ENCODE peak calls at places on chromosomes 16 and 17, in five cellular contexts. P, G, W, A and Q are unnamed samples.

GRCh38 chr16:84839956-84840355 is 20.2 kb downstream of the CRISPLD2 start:
- DNase-seq in W (no peak), P (no peak), A (no peak), G (no peak), Q (no peak)

GRCh38 chr17:73292031-73292531 is 19.7 kb downstream of the CDC42EP4 start:
- DNase-seq in P (peak; percentile 89), G (no peak), W (no peak), A (no peak), Q (no peak)

GRCh38 chr16:22325598-22326368 is 28.6 kb downstream of the POLR3E start:
- DNase-seq in A (no peak), W (no peak), P (no peak), G (no peak), Q (no peak)

GRCh38 chr16:25158401-25158800 is 46.9 kb downstream of the LCMT1 start:
- DNase-seq in W (no peak), A (no peak), P (no peak), G (no peak), Q (no peak)

GRCh38 chr16:10256855-10257641 is 74.8 kb upstream of the GRIN2A start:
- DNase-seq in P (no peak), G (peak; percentile 20), A (no peak), W (peak; percentile 43), Q (peak; percentile 42)

GRCh38 chr17:78127888-78128615 is 503 bp downstream of the TMC6 start:
- DNase-seq in A (no peak), G (no peak), P (no peak), W (no peak), Q (no peak)

GRCh38 chr17:68835061-68835460 is 120.1 kb downstream of the ABCA8 start:
- DNase-seq in A (no peak), P (no peak), G (no peak), W (no peak), Q (no peak)

GRCh38 chr17:65064452-65065019 is 8.0 kb upstream of the GNA13 start:
- DNase-seq in G (no peak), P (no peak), A (no peak), W (no peak), Q (no peak)

GRCh38 chr17:17204635-17205231 is 1.4 kb downstream of the PLD6 start:
- DNase-seq in A (no peak), P (no peak), G (no peak), W (no peak), Q (no peak)

GRCh38 chr16:17334096-17334495 is 136.7 kb downstream of the XYLT1 start:
- DNase-seq in G (no peak), P (no peak), A (no peak), W (no peak), Q (no peak)

GRCh38 chr17:18318771-18319450 is 3.8 kb downstream of the SMCR8 start:
- DNase-seq in G (no peak), W (no peak), P (no peak), A (no peak), Q (no peak)

GRCh38 chr17:56471661-56472060 is 121.8 kb upstream of the NOG start:
- DNase-seq in P (no peak), A (no peak), G (no peak), W (no peak), Q (no peak)

GRCh38 chr16:49051626-49052025 is 230.0 kb downstream of the CBLN1 start:
- DNase-seq in A (no peak), W (no peak), P (no peak), G (no peak), Q (no peak)

GRCh38 chr16:66569131-66569530 is 2.9 kb downstream of the CMTM1 start:
- DNase-seq in P (no peak), W (no peak), G (no peak), A (no peak), Q (no peak)

GRCh38 chr17:62163847-62164246 is 98.8 kb upstream of the MED13 start:
- DNase-seq in G (no peak), A (no peak), P (no peak), W (no peak), Q (no peak)

GRCh38 chr17:8120520-8121443 is 2.5 kb upstream of the ALOXE3 start:
- DNase-seq in A (peak; percentile 59), P (no peak), G (no peak), W (peak; percentile 32), Q (peak; percentile 7)

GRCh38 chr17:7988750-7989178 is 13.7 kb upstream of the GUCY2D start:
- DNase-seq in A (no peak), P (no peak), W (peak; percentile 84), G (no peak), Q (no peak)

GRCh38 chr17:7634384-7634783 is 4.4 kb downstream of the SHBG start:
- DNase-seq in P (peak; percentile 70), W (no peak), A (peak; percentile 44), G (no peak), Q (no peak)

GRCh38 chr17:42706732-42707131 is 24.4 kb downstream of the CNTNAP1 start:
- DNase-seq in G (no peak), P (no peak), W (peak; percentile 72), A (no peak), Q (peak; percentile 54)

GRCh38 chr16:47374629-47375028 is 86.2 kb downstream of the ITFG1 start:
- DNase-seq in G (no peak), A (no peak), W (no peak), P (no peak), Q (no peak)

GRCh38 chr17:61219460-61219859 is 180.2 kb upstream of the TBX2 start:
- DNase-seq in A (no peak), G (no peak), W (no peak), P (peak; percentile 59), Q (no peak)

DNA sequence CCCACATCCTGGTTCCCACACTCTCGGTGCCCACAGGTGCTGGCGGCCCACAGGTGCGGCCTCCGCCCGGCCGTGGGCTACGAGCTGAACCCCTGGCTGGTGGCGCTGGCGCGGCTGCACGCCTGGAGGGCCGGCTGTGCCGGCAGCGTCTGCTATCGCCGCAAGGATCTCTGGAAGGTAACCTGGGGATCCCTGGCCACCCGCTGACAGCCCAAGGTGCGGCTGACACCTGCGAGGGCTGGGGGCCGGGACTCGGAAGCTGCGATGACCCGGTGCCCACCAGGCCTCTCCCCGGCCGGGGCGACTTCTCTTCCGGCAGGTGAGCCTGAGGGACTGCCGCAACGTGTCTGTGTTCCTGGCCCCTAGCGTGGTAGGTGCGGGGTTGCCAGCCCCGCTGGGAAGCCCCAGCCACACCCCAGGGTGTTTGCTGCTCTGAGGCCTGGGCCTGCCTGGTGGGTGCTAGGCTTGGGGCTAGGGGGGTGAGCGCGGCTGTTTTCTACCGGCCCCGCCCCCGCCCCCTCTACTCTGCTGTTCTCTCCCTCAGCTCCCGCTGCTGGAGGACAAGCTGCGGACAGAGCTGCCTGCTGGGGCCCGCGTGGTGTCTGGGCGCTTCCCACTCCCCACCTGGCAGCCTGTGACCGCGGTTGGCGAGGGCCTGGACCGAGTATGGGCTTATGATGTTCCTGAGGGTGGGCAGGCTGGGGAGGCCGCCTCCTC is 977 bp downstream of the ANTKMT start:
- DNase-seq in P (no peak), A (no peak), G (no peak), W (no peak), Q (peak; percentile 63)
- H3K4me1 ChIP-seq in P (peaks cover 32% of the 10 kb centered on the region), A (peaks cover 21% of the 10 kb centered on the region), G (peaks cover 25% of the 10 kb centered on the region), W (peaks cover 45% of the 10 kb centered on the region), Q (peaks cover 36% of the 10 kb centered on the region)

GRCh38 chr17:1493291-1493980 is 950 bp upstream of the MYO1C start:
- DNase-seq in G (no peak), P (peak; percentile 69), A (no peak), W (no peak), Q (no peak)
- H3K4me1 ChIP-seq in G (peaks cover 8% of the 10 kb centered on the region), P (peaks cover 85% of the 10 kb centered on the region), A (peaks cover 30% of the 10 kb centered on the region), W (peaks cover 31% of the 10 kb centered on the region), Q (peaks cover 28% of the 10 kb centered on the region)

GRCh38 chr17:57924677-57925076 is 30.5 kb downstream of the CUEDC1 start:
- DNase-seq in G (no peak), W (no peak), P (peak; percentile 81), A (no peak), Q (no peak)
- H3K4me1 ChIP-seq in G (no peaks in the 10 kb centered on the region), W (no peaks in the 10 kb centered on the region), P (peaks cover 36% of the 10 kb centered on the region), A (peaks cover 24% of the 10 kb centered on the region), Q (no peaks in the 10 kb centered on the region)

GRCh38 chr17:81018044-81018802 is 16.7 kb upstream of the BAIAP2 start:
- DNase-seq in A (no peak), P (peak; percentile 40), W (peak; percentile 54), G (no peak), Q (no peak)

GRCh38 chr17:81016575-81016974 is 18.4 kb upstream of the BAIAP2 start:
- DNase-seq in G (no peak), W (no peak), P (no peak), A (no peak), Q (no peak)

GRCh38 chr17:81013642-81014041 is 21.3 kb upstream of the BAIAP2 start:
- DNase-seq in G (no peak), A (no peak), W (no peak), P (peak; percentile 6), Q (no peak)

GRCh38 chr17:81012574-81013447 is 21.2 kb downstream of the CHMP6 start:
- DNase-seq in G (no peak), W (no peak), A (no peak), P (peak; percentile 8), Q (no peak)

DNA sequence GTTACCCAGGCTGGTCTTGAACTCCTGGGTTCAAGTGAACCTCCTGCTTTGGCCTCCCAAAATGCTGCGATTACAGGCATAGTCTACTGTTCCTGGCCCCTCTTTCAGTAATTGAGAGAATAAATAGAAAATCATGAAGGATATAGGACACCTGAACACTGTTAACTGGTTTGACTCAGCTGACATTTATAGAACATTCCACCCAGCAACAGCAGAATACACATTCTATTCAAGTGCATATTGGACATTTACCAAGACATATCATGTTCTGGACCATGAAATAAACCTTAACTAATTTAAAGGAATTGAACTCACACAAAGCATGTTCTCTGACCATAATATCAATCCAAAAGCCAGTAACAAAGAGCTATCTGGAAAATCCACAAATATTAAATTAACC is 19.8 kb upstream of the BAIAP2 start:
- DNase-seq in A (no peak), W (no peak), P (no peak), G (no peak), Q (no peak)
- H3K4me1 ChIP-seq in A (no peaks in the 10 kb centered on the region), W (peaks cover 22% of the 10 kb centered on the region), P (no peaks in the 10 kb centered on the region), G (peaks cover 10% of the 10 kb centered on the region), Q (peaks cover 19% of the 10 kb centered on the region)

DNA sequence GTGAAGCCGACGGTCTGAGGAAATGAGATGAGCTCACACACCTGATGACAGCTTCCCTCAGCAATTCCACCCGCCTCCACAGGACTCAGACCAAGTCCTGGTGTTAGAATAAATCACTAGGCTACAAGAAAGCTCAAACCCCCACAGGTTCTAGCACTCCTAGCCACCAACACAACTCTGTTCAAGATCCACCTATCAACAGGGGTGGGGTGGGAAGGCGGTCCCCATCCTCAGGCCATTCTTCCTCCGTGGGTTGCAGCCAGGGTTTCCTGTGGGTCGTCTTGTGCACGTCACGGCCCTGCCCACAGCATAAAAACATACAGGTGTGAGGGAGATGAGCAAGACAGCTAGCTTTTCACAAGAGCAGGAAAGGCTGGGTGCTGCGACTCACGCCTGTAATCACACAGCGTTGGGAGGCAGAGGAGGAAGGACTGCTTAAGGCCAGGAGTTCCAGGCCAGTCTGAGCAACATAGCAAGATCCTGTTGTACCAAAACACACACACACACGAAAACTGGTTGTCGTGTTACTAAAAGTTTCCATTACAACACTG is 81.1 kb downstream of the ANKRD11 start:
- DNase-seq in G (peak; percentile 25), W (peak; percentile 82), P (no peak), A (no peak), Q (peak; percentile 69)
- H3K4me1 ChIP-seq in G (peaks cover 80% of the 10 kb centered on the region), W (peaks cover 99% of the 10 kb centered on the region), P (peaks cover 57% of the 10 kb centered on the region), A (peaks cover 26% of the 10 kb centered on the region), Q (peaks cover 98% of the 10 kb centered on the region)

DNA sequence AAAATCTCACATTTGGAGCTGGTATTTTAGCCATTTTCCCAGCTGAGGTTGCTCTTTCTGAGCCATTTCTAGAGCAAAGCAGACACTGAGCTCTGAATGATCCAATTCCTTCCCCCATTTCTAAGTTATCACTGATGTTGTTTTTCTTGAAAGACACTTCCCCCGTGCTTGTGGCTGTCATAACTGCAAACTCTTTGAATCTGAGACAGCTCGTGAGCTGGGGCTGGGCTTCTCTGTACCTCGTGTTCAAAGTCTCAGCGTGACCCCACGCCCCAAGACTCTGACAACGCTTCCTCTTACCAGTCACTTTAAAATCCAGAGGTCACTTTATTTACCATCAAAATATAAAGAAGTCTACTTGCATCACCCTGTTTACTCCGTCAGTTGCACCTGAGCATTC is 35.1 kb downstream of the CDRT15 start:
- DNase-seq in P (no peak), G (no peak), W (peak; percentile 86), A (no peak), Q (peak; percentile 65)
- H3K4me1 ChIP-seq in P (peaks cover 14% of the 10 kb centered on the region), G (peaks cover 90% of the 10 kb centered on the region), W (peaks cover 99% of the 10 kb centered on the region), A (no peaks in the 10 kb centered on the region), Q (peaks cover 99% of the 10 kb centered on the region)